ENCODE peak calls at places on chromosomes 7 and 10, in ten cellular contexts. F is GM23248; U is activated naive CD4-positive, alpha-beta T cell treated with anti-CD3 and anti-CD28 coated beads, Interleukin-2, amount 10 ng/mL, durations not matched to agents 7 days and 5 days; N is thoracic aorta; S is brain microvascular endothelial cell; X is PC-9; G is skeletal muscle cell; I is HTR-8/SVneo; E is putamen; J is RPMI8226. K is an unnamed sample.

GRCh38 chr7:52944916-52945315 is 90.5 kb upstream of the POM121L12 start:
- DNase-seq in F (no peak), U (no peak), N (no peak), S (no peak), X (no peak), G (peak), I (no peak), E (no peak), J (no peak), K (no peak)

GRCh38 chr7:40469481-40469880 is 334.7 kb downstream of the SUGCT start:
- DNase-seq in F (peak), U (no peak), N (no peak), S (peak), X (no peak), G (peak), I (peak), E (no peak), J (no peak), K (no peak)

GRCh38 chr10:8130973-8131911 is 76.8 kb downstream of the GATA3 start:
- DNase-seq in F (peak), U (peak), N (no peak), S (no peak), X (peak), G (no peak), I (peak), E (no peak), J (peak), K (no peak)

GRCh38 chr10:106083572-106083971 is 1080.9 kb downstream of the SORCS1 start:
- DNase-seq in F (no peak), U (no peak), N (no peak), S (no peak), X (no peak), G (peak), I (no peak), E (no peak), J (no peak), K (no peak)

GRCh38 chr7:85162743-85163142 is 24.1 kb downstream of the SEMA3D start:
- DNase-seq in F (peak), U (no peak), N (no peak), S (no peak), X (no peak), G (peak), I (no peak), E (no peak), J (no peak), K (no peak)

GRCh38 chr10:93816123-93816747 is 58.5 kb downstream of the LGI1 start:
- DNase-seq in F (peak), U (peak), N (no peak), S (peak), X (peak), G (peak), I (peak), E (peak), J (peak), K (peak)

GRCh38 chr10:71268247-71268691 is 50.8 kb upstream of the SLC29A3 start:
- DNase-seq in F (peak), U (no peak), N (no peak), S (peak), X (no peak), G (no peak), I (peak), E (no peak), J (no peak), K (peak)

GRCh38 chr7:322708-323111 is 32.7 kb downstream of the FOXL3 start:
- DNase-seq in F (no peak), U (peak), N (no peak), S (no peak), X (no peak), G (no peak), I (no peak), E (no peak), J (no peak), K (no peak)

GRCh38 chr10:59700709-59701108 is 8.9 kb downstream of the SLC16A9 start:
- DNase-seq in F (no peak), U (no peak), N (no peak), S (no peak), X (no peak), G (no peak), I (no peak), E (no peak), J (no peak), K (no peak)

GRCh38 chr10:8444630-8445029 is 390.1 kb downstream of the GATA3 start:
- DNase-seq in F (no peak), U (peak), N (no peak), S (no peak), X (no peak), G (no peak), I (peak), E (no peak), J (no peak), K (no peak)

GRCh38 chr7:151433721-151434400 is 6.1 kb downstream of the CRYGN start:
- DNase-seq in F (no peak), U (no peak), N (no peak), S (no peak), X (no peak), G (no peak), I (no peak), E (no peak), J (no peak), K (no peak)

GRCh38 chr7:150986099-150986512 is 4.7 kb upstream of the NOS3 start:
- DNase-seq in F (peak), U (peak), N (no peak), S (peak), X (peak), G (no peak), I (peak), E (no peak), J (peak), K (peak)

GRCh38 chr7:24727165-24728120 is 29.8 kb downstream of the GSDME start:
- DNase-seq in F (no peak), U (no peak), N (no peak), S (no peak), X (no peak), G (no peak), I (no peak), E (no peak), J (no peak), K (no peak)

GRCh38 chr10:131723601-131724530 is 176.9 kb upstream of the PPP2R2D start:
- DNase-seq in F (no peak), U (no peak), N (no peak), S (no peak), X (no peak), G (no peak), I (no peak), E (no peak), J (no peak), K (no peak)

GRCh38 chr10:4825868-4826787 is at the start of gene AKR1E2:
- DNase-seq in F (peak), U (peak), N (peak), S (peak), X (no peak), G (peak), I (peak), E (peak), J (no peak), K (peak)

GRCh38 chr10:21517983-21518628 is 7.4 kb downstream of the SKIDA1 start:
- DNase-seq in F (peak), U (no peak), N (no peak), S (no peak), X (peak), G (no peak), I (no peak), E (no peak), J (peak), K (peak)

GRCh38 chr10:131544495-131544894 is 233.0 kb upstream of the TCERG1L start:
- DNase-seq in F (no peak), U (no peak), N (no peak), S (no peak), X (no peak), G (no peak), I (no peak), E (no peak), J (no peak), K (no peak)

GRCh38 chr7:4747746-4748145 is 27.7 kb upstream of the AP5Z1 start:
- DNase-seq in F (no peak), U (no peak), N (no peak), S (no peak), X (no peak), G (no peak), I (no peak), E (no peak), J (no peak), K (no peak)

GRCh38 chr7:35035511-35035921 is 1.8 kb downstream of the DPY19L1 start:
- DNase-seq in F (peak), U (peak), N (no peak), S (peak), X (peak), G (no peak), I (peak), E (no peak), J (peak), K (peak)

GRCh38 chr7:141785711-141786552 is 4.1 kb upstream of the TAS2R5 start:
- DNase-seq in F (peak), U (peak), N (no peak), S (peak), X (peak), G (peak), I (peak), E (peak), J (peak), K (peak)

GRCh38 chr7:140209866-140210609 is 33.3 kb upstream of the KDM7A start:
- DNase-seq in F (no peak), U (peak), N (no peak), S (no peak), X (no peak), G (no peak), I (no peak), E (no peak), J (peak), K (peak)

GRCh38 chr10:120917521-120918250 is 66.5 kb downstream of the WDR11 start:
- DNase-seq in F (no peak), U (no peak), N (no peak), S (no peak), X (no peak), G (no peak), I (no peak), E (no peak), J (no peak), K (no peak)

GRCh38 chr7:149505551-149505950 is 7.9 kb upstream of the ZNF746 start:
- DNase-seq in F (no peak), U (no peak), N (no peak), S (no peak), X (no peak), G (no peak), I (no peak), E (no peak), J (no peak), K (no peak)

GRCh38 chr7:137546671-137547070 is 203.1 kb upstream of the PTN start:
- DNase-seq in F (peak), U (no peak), N (no peak), S (peak), X (no peak), G (peak), I (no peak), E (no peak), J (no peak), K (no peak)

GRCh38 chr7:159118220-159118595 is 26.5 kb downstream of the VIPR2 start:
- DNase-seq in F (no peak), U (peak), N (no peak), S (no peak), X (no peak), G (no peak), I (no peak), E (no peak), J (no peak), K (no peak)

GRCh38 chr10:23927926-23928325 is 281.0 kb upstream of the KIAA1217 start:
- DNase-seq in F (no peak), U (no peak), N (no peak), S (no peak), X (no peak), G (no peak), I (no peak), E (no peak), J (no peak), K (no peak)

GRCh38 chr10:33193867-33194521 is 140.5 kb downstream of the NRP1 start:
- DNase-seq in F (peak), U (no peak), N (no peak), S (peak), X (no peak), G (peak), I (no peak), E (no peak), J (no peak), K (no peak)

GRCh38 chr10:74728225-74728624 is 98.2 kb upstream of the KAT6B start:
- DNase-seq in F (peak), U (no peak), N (no peak), S (no peak), X (no peak), G (no peak), I (no peak), E (no peak), J (no peak), K (no peak)

GRCh38 chr10:108662975-108663374 is 1260.3 kb downstream of the XPNPEP1 start:
- DNase-seq in F (no peak), U (no peak), N (no peak), S (no peak), X (no peak), G (no peak), I (no peak), E (no peak), J (no peak), K (no peak)

GRCh38 chr7:74040101-74040790 is 12.3 kb downstream of the ELN start:
- DNase-seq in F (no peak), U (no peak), N (no peak), S (no peak), X (no peak), G (no peak), I (no peak), E (no peak), J (no peak), K (no peak)